ENCODE peak calls at places on chromosomes 7 and 10, in four cellular contexts. One of them, this sample, is unnamed.

GRCh38 chr10:133384071-133384470 is 5.0 kb downstream of the PAOX start:
- DNase-seq in IMR-90: no peak
- DNase-seq in DND-41: no peak
- DNase-seq in fibroblast of the aortic adventitia: no peak
- DNase-seq in this sample: no peak

GRCh38 chr7:46291064-46291463 is 370.0 kb upstream of the IGFBP3 start:
- DNase-seq in DND-41: no peak
- DNase-seq in fibroblast of the aortic adventitia: peak
- DNase-seq in IMR-90: peak
- DNase-seq in this sample: no peak

GRCh38 chr7:12756841-12757240 is 69.4 kb downstream of the ARL4A start:
- DNase-seq in IMR-90: no peak
- DNase-seq in DND-41: no peak
- DNase-seq in fibroblast of the aortic adventitia: peak
- DNase-seq in this sample: no peak

GRCh38 chr10:24318517-24318916 is 109.6 kb downstream of the KIAA1217 start:
- DNase-seq in IMR-90: peak
- DNase-seq in DND-41: no peak
- DNase-seq in fibroblast of the aortic adventitia: no peak
- DNase-seq in this sample: no peak

GRCh38 chr7:157518514-157519175 is 181.8 kb downstream of the DNAJB6 start:
- DNase-seq in IMR-90: no peak
- DNase-seq in DND-41: no peak
- DNase-seq in fibroblast of the aortic adventitia: no peak
- DNase-seq in this sample: no peak

GRCh38 chr10:96919785-96920425 is 87.8 kb downstream of the LCOR start:
- DNase-seq in DND-41: no peak
- DNase-seq in fibroblast of the aortic adventitia: no peak
- DNase-seq in IMR-90: peak
- DNase-seq in this sample: peak

GRCh38 chr10:114266521-114266920 is 27.5 kb downstream of the VWA2 start:
- DNase-seq in DND-41: no peak
- DNase-seq in fibroblast of the aortic adventitia: peak
- DNase-seq in IMR-90: peak
- DNase-seq in this sample: peak

GRCh38 chr7:41754046-41754445 is 51.2 kb upstream of the INHBA start:
- DNase-seq in IMR-90: peak
- DNase-seq in DND-41: no peak
- DNase-seq in fibroblast of the aortic adventitia: no peak
- DNase-seq in this sample: no peak

GRCh38 chr10:32982293-32982709 is 24.3 kb upstream of the ITGB1 start:
- DNase-seq in IMR-90: peak
- DNase-seq in fibroblast of the aortic adventitia: peak
- DNase-seq in DND-41: no peak
- DNase-seq in this sample: peak

DNA sequence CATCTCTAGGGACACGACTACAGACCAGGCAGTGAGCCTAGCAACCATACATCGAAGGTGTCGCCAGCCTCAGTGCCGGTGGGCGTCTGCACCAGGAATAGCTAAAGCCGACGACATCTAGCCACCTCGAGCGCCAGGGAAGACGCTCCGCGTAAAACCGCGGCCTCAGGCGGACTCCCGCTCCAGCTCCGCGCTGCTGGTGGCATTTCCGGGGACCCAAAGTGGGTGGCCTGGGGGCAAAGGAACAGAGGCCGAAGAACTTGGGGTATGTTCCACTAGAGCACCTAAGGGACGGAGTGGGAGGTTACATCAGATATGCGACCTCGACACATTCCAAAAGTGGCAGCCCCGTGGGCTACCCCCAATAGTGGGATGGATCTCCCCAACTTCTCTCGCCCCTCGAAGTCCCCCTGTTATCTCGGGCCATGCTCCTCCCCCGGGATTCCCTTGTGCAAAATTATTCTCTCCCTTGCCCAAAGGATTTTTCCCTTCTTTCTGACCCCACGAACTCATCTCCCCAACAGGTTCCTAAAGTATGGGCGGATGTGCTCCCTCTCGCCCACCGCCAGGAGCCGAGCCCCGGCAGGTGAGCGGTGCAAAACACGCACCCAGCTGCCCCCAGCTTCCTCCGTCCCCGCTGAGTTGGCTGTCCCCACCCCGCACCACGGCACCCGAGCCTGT is 1.2 kb downstream of the KCNMA1 start:
- DNase-seq in fibroblast of the aortic adventitia: no peak
- DNase-seq in DND-41: no peak
- DNase-seq in IMR-90: no peak
- DNase-seq in this sample: no peak
- H3K4me3 ChIP-seq in fibroblast of the aortic adventitia: peak
- H3K4me3 ChIP-seq in DND-41: no peak
- H3K4me3 ChIP-seq in IMR-90: peak
- H3K4me3 ChIP-seq in this sample: peak

GRCh38 chr7:30562498-30562897 is 32.2 kb upstream of the GARS1 start:
- DNase-seq in IMR-90: peak
- DNase-seq in fibroblast of the aortic adventitia: peak
- DNase-seq in DND-41: no peak
- DNase-seq in this sample: peak
- TF ChIP-seq CTCF in IMR-90: peak
- TF ChIP-seq CTCF in fibroblast of the aortic adventitia: peak
- TF ChIP-seq CTCF in DND-41: no peak
- TF ChIP-seq CTCF in this sample: no peak

GRCh38 chr10:79310217-79310865 is 36.9 kb upstream of the PPIF start:
- DNase-seq in IMR-90: no peak
- DNase-seq in DND-41: no peak
- DNase-seq in fibroblast of the aortic adventitia: no peak
- DNase-seq in this sample: no peak

GRCh38 chr10:79308016-79308415 is 39.3 kb upstream of the PPIF start:
- DNase-seq in fibroblast of the aortic adventitia: no peak
- DNase-seq in DND-41: no peak
- DNase-seq in IMR-90: no peak
- DNase-seq in this sample: no peak

GRCh38 chr10:79310911-79311573 is 36.2 kb upstream of the PPIF start:
- DNase-seq in fibroblast of the aortic adventitia: no peak
- DNase-seq in DND-41: no peak
- DNase-seq in IMR-90: no peak
- DNase-seq in this sample: no peak

GRCh38 chr10:79306644-79307220 is 40.5 kb upstream of the PPIF start:
- DNase-seq in IMR-90: no peak
- DNase-seq in DND-41: no peak
- DNase-seq in fibroblast of the aortic adventitia: no peak
- DNase-seq in this sample: no peak

GRCh38 chr10:79308969-79309665 is 38.2 kb upstream of the PPIF start:
- DNase-seq in IMR-90: no peak
- DNase-seq in fibroblast of the aortic adventitia: no peak
- DNase-seq in DND-41: no peak
- DNase-seq in this sample: no peak
- H3K4me3 ChIP-seq in IMR-90: no peak
- H3K4me3 ChIP-seq in fibroblast of the aortic adventitia: no peak
- H3K4me3 ChIP-seq in DND-41: no peak
- H3K4me3 ChIP-seq in this sample: no peak

DNA sequence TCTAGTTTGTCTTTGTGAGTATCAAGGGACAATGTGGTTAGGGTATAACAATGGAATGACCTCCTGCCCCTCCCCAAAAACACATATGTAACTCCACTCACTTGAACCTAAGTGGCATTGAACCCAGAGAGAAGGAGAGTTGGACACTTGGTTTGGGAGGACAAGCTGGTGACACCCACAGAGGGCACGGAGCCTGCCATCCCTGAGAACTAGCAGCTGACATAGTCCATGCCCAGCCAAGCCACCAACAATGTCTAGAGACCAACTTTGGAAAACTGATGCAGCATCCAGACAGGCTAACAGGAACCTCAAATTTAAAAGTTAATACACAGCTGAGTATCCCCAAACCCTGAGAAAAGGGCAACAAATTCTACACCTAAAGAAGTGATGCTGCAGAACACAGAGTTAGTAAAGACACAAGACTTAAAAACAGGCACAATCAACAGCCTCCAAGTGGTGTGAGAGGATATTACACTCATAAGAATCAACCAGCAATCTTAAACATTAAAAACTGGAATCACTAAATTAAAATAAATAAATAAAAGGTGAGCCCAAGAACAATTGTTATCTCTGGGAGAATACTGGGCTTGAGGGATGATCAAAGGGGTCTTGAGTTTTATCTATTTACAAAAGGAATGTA is 27.2 kb downstream of the NUDCD3 start:
- DNase-seq in IMR-90: no peak
- DNase-seq in DND-41: no peak
- DNase-seq in fibroblast of the aortic adventitia: peak
- DNase-seq in this sample: no peak
- TF ChIP-seq CTCF in IMR-90: peak
- TF ChIP-seq CTCF in DND-41: peak
- TF ChIP-seq CTCF in fibroblast of the aortic adventitia: peak
- TF ChIP-seq CTCF in this sample: peak

GRCh38 chr7:154794147-154794780 is 208.7 kb downstream of the PAXIP1 start:
- DNase-seq in DND-41: no peak
- DNase-seq in fibroblast of the aortic adventitia: no peak
- DNase-seq in IMR-90: no peak
- DNase-seq in this sample: no peak
- H3K4me3 ChIP-seq in DND-41: no peak
- H3K4me3 ChIP-seq in fibroblast of the aortic adventitia: no peak
- H3K4me3 ChIP-seq in IMR-90: no peak
- H3K4me3 ChIP-seq in this sample: no peak

DNA sequence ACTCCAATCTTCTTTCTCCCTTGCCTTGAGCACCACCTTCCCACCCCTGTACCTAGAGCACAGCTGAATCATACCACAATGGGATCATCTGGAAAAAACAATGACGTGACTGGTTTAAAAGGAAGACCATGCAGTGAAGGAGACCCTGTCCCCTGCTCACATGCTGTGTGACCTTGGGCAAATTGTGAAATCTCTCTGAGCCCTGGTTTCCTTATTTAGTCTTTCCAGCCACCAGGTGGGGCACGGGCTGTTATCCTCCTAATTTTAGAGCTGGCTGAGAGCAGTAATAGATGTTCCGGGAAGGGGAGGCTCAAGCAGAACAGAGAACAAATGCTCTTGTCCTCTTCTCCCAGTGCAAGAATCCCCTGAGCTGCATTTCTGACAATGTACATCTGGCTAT is 198.3 kb downstream of the RPS24 start:
- DNase-seq in DND-41: no peak
- DNase-seq in fibroblast of the aortic adventitia: peak
- DNase-seq in IMR-90: no peak
- DNase-seq in this sample: peak
- TF ChIP-seq CTCF in DND-41: peak
- TF ChIP-seq CTCF in fibroblast of the aortic adventitia: peak
- TF ChIP-seq CTCF in IMR-90: peak
- TF ChIP-seq CTCF in this sample: peak

This sample was measured in fibroblast of villous mesenchyme.